ENCODE peak calls at places on chromosomes 4 and X, in five cellular contexts. One of them, this sample, is unnamed.

GRCh38 chr4:74444891-74445642 is at the start of gene AREG:
- DNase-seq in fibroblast of lung: peak
- DNase-seq in stomach: peak
- DNase-seq in fibroblast of mammary gland: peak
- DNase-seq in erythroblast: peak
- DNase-seq in this sample: peak

GRCh38 chr4:26267087-26267486 is 53.7 kb upstream of the RBPJ start:
- DNase-seq in fibroblast of lung: peak
- DNase-seq in stomach: peak
- DNase-seq in fibroblast of mammary gland: peak
- DNase-seq in erythroblast: no peak
- DNase-seq in this sample: no peak

GRCh38 chr4:188573104-188573503 is 433.9 kb downstream of the TRIML1 start:
- DNase-seq in fibroblast of lung: no peak
- DNase-seq in stomach: no peak
- DNase-seq in fibroblast of mammary gland: no peak
- DNase-seq in erythroblast: no peak
- DNase-seq in this sample: no peak

GRCh38 chr4:1983846-1984405 is 24.8 kb downstream of the NELFA start:
- DNase-seq in fibroblast of lung: no peak
- DNase-seq in stomach: no peak
- DNase-seq in fibroblast of mammary gland: no peak
- DNase-seq in erythroblast: peak
- DNase-seq in this sample: no peak

GRCh38 chrX:110156167-110156754 is 153.3 kb downstream of the TMEM164 start:
- DNase-seq in fibroblast of lung: no peak
- DNase-seq in stomach: no peak
- DNase-seq in fibroblast of mammary gland: no peak
- DNase-seq in erythroblast: peak
- DNase-seq in this sample: no peak

GRCh38 chrX:13955095-13955647 is 74.5 kb downstream of the GEMIN8 start:
- DNase-seq in fibroblast of lung: no peak
- DNase-seq in stomach: no peak
- DNase-seq in fibroblast of mammary gland: peak
- DNase-seq in erythroblast: no peak
- DNase-seq in this sample: no peak

GRCh38 chr4:75243570-75243969 is 270.6 kb downstream of the RCHY1 start:
- DNase-seq in fibroblast of lung: no peak
- DNase-seq in stomach: no peak
- DNase-seq in fibroblast of mammary gland: no peak
- DNase-seq in erythroblast: no peak
- DNase-seq in this sample: no peak

GRCh38 chr4:128663325-128663724 is 146.2 kb upstream of the JADE1 start:
- DNase-seq in fibroblast of lung: no peak
- DNase-seq in stomach: peak
- DNase-seq in fibroblast of mammary gland: no peak
- DNase-seq in erythroblast: no peak
- DNase-seq in this sample: no peak

GRCh38 chr4:186644737-186645261 is 78.9 kb downstream of the FAT1 start:
- DNase-seq in fibroblast of lung: peak
- DNase-seq in stomach: no peak
- DNase-seq in fibroblast of mammary gland: peak
- DNase-seq in erythroblast: no peak
- DNase-seq in this sample: no peak

GRCh38 chrX:39935414-39936064 is 162.2 kb downstream of the BCOR start:
- DNase-seq in fibroblast of lung: peak
- DNase-seq in stomach: no peak
- DNase-seq in fibroblast of mammary gland: no peak
- DNase-seq in erythroblast: no peak
- DNase-seq in this sample: no peak

GRCh38 chr4:87659247-87659931 is 9.3 kb downstream of the DMP1 start:
- DNase-seq in fibroblast of lung: peak
- DNase-seq in stomach: no peak
- DNase-seq in fibroblast of mammary gland: peak
- DNase-seq in erythroblast: no peak
- DNase-seq in this sample: no peak

GRCh38 chr4:23903859-23904438 is 14.1 kb upstream of the PPARGC1A start:
- DNase-seq in fibroblast of lung: no peak
- DNase-seq in stomach: peak
- DNase-seq in fibroblast of mammary gland: peak
- DNase-seq in erythroblast: no peak
- DNase-seq in this sample: no peak

GRCh38 chr4:17765514-17766286 is 15.7 kb downstream of the FAM184B start:
- DNase-seq in fibroblast of lung: no peak
- DNase-seq in stomach: no peak
- DNase-seq in fibroblast of mammary gland: no peak
- DNase-seq in erythroblast: no peak
- DNase-seq in this sample: no peak

GRCh38 chrX:21963226-21963625 is 22.7 kb downstream of the SMS start:
- DNase-seq in fibroblast of lung: no peak
- DNase-seq in stomach: no peak
- DNase-seq in fibroblast of mammary gland: peak
- DNase-seq in erythroblast: no peak
- DNase-seq in this sample: no peak

GRCh38 chrX:112043997-112044396 is 38.6 kb downstream of the TRPC5 start:
- DNase-seq in fibroblast of lung: no peak
- DNase-seq in stomach: no peak
- DNase-seq in fibroblast of mammary gland: peak
- DNase-seq in erythroblast: peak
- DNase-seq in this sample: no peak

This sample was measured in T-helper 1 cell.